ENCODE peak calls at places on chromosomes 3 and 15, in four cellular contexts. H, T, U and I are unnamed samples.

GRCh38 chr3:161600185-161600584 is 103.6 kb downstream of the OTOL1 start:
- DNase-seq in T (no peak), U (peak), H (no peak), I (no peak)

GRCh38 chr3:104556372-104557078 is 810.2 kb upstream of the ALCAM start:
- DNase-seq in U (peak), T (no peak), H (no peak), I (no peak)

GRCh38 chr3:145094355-145094941 is 1066.5 kb downstream of the PLOD2 start:
- DNase-seq in U (peak), T (no peak), H (no peak), I (no peak)

GRCh38 chr3:193548406-193548805 is 6.3 kb downstream of the ATP13A4 start:
- DNase-seq in U (no peak), T (no peak), H (no peak), I (no peak)

GRCh38 chr15:66112388-66112787 is 141.2 kb downstream of the MEGF11 start:
- DNase-seq in H (no peak), U (no peak), T (no peak), I (no peak)

GRCh38 chr3:16511561-16512434 is 1.7 kb downstream of the RFTN1 start:
- DNase-seq in H (peak), T (peak), U (peak), I (no peak)

GRCh38 chr15:77346637-77347036 is 73.3 kb downstream of the PEAK1 start:
- DNase-seq in U (no peak), H (no peak), T (no peak), I (no peak)

GRCh38 chr3:256501-256900 is 59.9 kb downstream of the CHL1 start:
- DNase-seq in U (no peak), H (no peak), T (no peak), I (no peak)

GRCh38 chr15:41429003-41429890 is 12.4 kb downstream of the RTF1 start:
- DNase-seq in T (no peak), U (no peak), H (no peak), I (no peak)

GRCh38 chr3:31762888-31763351 is 218.1 kb downstream of the OSBPL10 start:
- DNase-seq in H (no peak), T (no peak), U (no peak), I (no peak)

GRCh38 chr15:40282870-40283614 is at the start of gene ANKRD63:
- DNase-seq in T (no peak), U (no peak), H (no peak), I (no peak)

GRCh38 chr15:31179683-31180082 is 78.2 kb upstream of the TRPM1 start:
- DNase-seq in U (no peak), H (no peak), T (no peak), I (no peak)

GRCh38 chr3:139764936-139765335 is 87.2 kb upstream of the NMNAT3 start:
- DNase-seq in T (no peak), U (peak), H (no peak), I (no peak)

GRCh38 chr3:131091768-131092167 is 65.1 kb downstream of the NEK11 start:
- DNase-seq in U (peak), T (no peak), H (no peak), I (no peak)

GRCh38 chr3:140420621-140421357 is 257.1 kb upstream of the TRIM42 start:
- DNase-seq in T (no peak), U (peak), H (no peak), I (no peak)

GRCh38 chr3:16279417-16279816 is 14.4 kb downstream of the OXNAD1 start:
- DNase-seq in T (peak), U (no peak), H (no peak), I (no peak)

GRCh38 chr15:51227967-51228783 is 110.2 kb downstream of the CYP19A1 start:
- DNase-seq in T (no peak), U (peak), H (no peak), I (no peak)

GRCh38 chr3:138725116-138725515 is 109.6 kb downstream of the PIK3CB start:
- DNase-seq in H (no peak), T (no peak), U (no peak), I (no peak)

GRCh38 chr15:45121706-45122417 is 7.7 kb downstream of the DUOXA2 start:
- DNase-seq in U (peak), H (no peak), T (no peak), I (peak)

GRCh38 chr3:153338487-153338886 is 176.5 kb downstream of the RAP2B start:
- DNase-seq in U (peak), H (no peak), T (no peak), I (no peak)